ENCODE peak calls at places on chromosomes 12 and 14, in eight cellular contexts. M is adipocyte, Y is NAMALWA, W is Caki2, C is NCI-H524, V is sigmoid colon, F is astrocyte, J is HT-29. Q is an unnamed sample.

GRCh38 chr14:85533821-85534271 is 3.9 kb downstream of the FLRT2 start:
- DNase-seq in M (peak; percentile 55), Y (no peak), W (no peak), C (peak; percentile 97), V (peak; percentile 64), F (no peak), J (no peak), Q (no peak)

GRCh38 chr14:103284574-103285467 is 49.2 kb upstream of the EIF5 start:
- DNase-seq in M (no peak), Y (no peak), W (no peak), C (no peak), V (no peak), F (no peak), J (no peak), Q (no peak)

GRCh38 chr14:79705126-79705894 is 506.0 kb downstream of the DIO2 start:
- DNase-seq in M (no peak), Y (no peak), W (no peak), C (no peak), V (no peak), F (no peak), J (no peak), Q (no peak)

GRCh38 chr12:123120452-123121166 is 30.3 kb downstream of the PITPNM2 start:
- DNase-seq in M (no peak), Y (peak; percentile 52), W (no peak), C (no peak), V (no peak), F (no peak), J (no peak), Q (no peak)

GRCh38 chr14:94550041-94550440 is 11.2 kb upstream of the SERPINA4 start:
- DNase-seq in M (no peak), Y (no peak), W (no peak), C (no peak), V (no peak), F (no peak), J (no peak), Q (no peak)

GRCh38 chr12:7498832-7499231 is 4.7 kb downstream of the CD163 start:
- DNase-seq in M (peak; percentile 86), Y (no peak), W (no peak), C (no peak), V (no peak), F (peak; percentile 39), J (no peak), Q (no peak)

GRCh38 chr14:104554088-104554607 is 25.4 kb upstream of the C14orf180 start:
- DNase-seq in M (no peak), Y (no peak), W (no peak), C (no peak), V (peak; percentile 54), F (no peak), J (no peak), Q (no peak)

GRCh38 chr14:104546021-104546491 is 33.5 kb upstream of the C14orf180 start:
- DNase-seq in M (no peak), Y (no peak), W (peak; percentile 8), C (no peak), V (peak; percentile 59), F (no peak), J (no peak), Q (no peak)

GRCh38 chr12:6570264-6570887 is 2.3 kb upstream of the NOP2 start:
- DNase-seq in M (peak; percentile 41), Y (peak; percentile 76), W (peak; percentile 49), C (peak; percentile 26), V (no peak), F (no peak), J (peak; percentile 48), Q (no peak)

GRCh38 chr14:58861546-58861945 is 223.8 kb downstream of the DACT1 start:
- DNase-seq in M (peak; percentile 51), Y (no peak), W (no peak), C (no peak), V (no peak), F (peak; percentile 79), J (no peak), Q (no peak)

GRCh38 chr12:27334052-27334720 is 1.6 kb downstream of the BMAL2 start:
- DNase-seq in M (no peak), Y (peak; percentile 25), W (peak; percentile 58), C (no peak), V (no peak), F (no peak), J (peak; percentile 67), Q (no peak)

GRCh38 chr14:102508774-102509743 is 517 bp downstream of the ANKRD9 start:
- DNase-seq in M (peak; percentile 62), Y (no peak), W (no peak), C (no peak), V (peak; percentile 91), F (no peak), J (peak; percentile 22), Q (no peak)

GRCh38 chr12:121089031-121089812 is 43.5 kb upstream of the P2RX7 start:
- DNase-seq in M (no peak), Y (no peak), W (no peak), C (no peak), V (no peak), F (no peak), J (peak; percentile 40), Q (no peak)

GRCh38 chr14:72608391-72609204 is 285.3 kb downstream of the DPF3 start:
- DNase-seq in M (peak; percentile 81), Y (no peak), W (peak; percentile 89), C (no peak), V (no peak), F (peak; percentile 97), J (no peak), Q (no peak)

GRCh38 chr12:92928431-92928961 is 599 bp downstream of the EEA1 start:
- DNase-seq in M (peak; percentile 75), Y (peak; percentile 61), W (no peak), C (peak; percentile 12), V (peak; percentile 75), F (no peak), J (peak; percentile 32), Q (peak; percentile 10)

GRCh38 chr14:95263527-95264231 is 56.0 kb downstream of the CLMN start:
- DNase-seq in M (no peak), Y (no peak), W (no peak), C (no peak), V (no peak), F (no peak), J (no peak), Q (no peak)

GRCh38 chr12:65631621-65632111 is 192.6 kb upstream of the HMGA2 start:
- DNase-seq in M (peak; percentile 97), Y (no peak), W (peak; percentile 99), C (no peak), V (no peak), F (peak; percentile 100), J (peak; percentile 84), Q (no peak)

GRCh38 chr12:79884401-79885006 is 50.4 kb downstream of the PPP1R12A start:
- DNase-seq in M (peak; percentile 53), Y (no peak), W (no peak), C (no peak), V (no peak), F (no peak), J (no peak), Q (no peak)

GRCh38 chr12:47752552-47752951 is 6.1 kb downstream of the RAPGEF3 start:
- DNase-seq in M (peak; percentile 84), Y (no peak), W (no peak), C (no peak), V (no peak), F (peak; percentile 39), J (peak; percentile 64), Q (no peak)

GRCh38 chr14:41872906-41873305 is 266.2 kb downstream of the LRFN5 start:
- DNase-seq in M (peak; percentile 30), Y (no peak), W (no peak), C (no peak), V (no peak), F (no peak), J (no peak), Q (no peak)

Q was measured in T-helper 22 cell.